ENCODE peak calls at places on chromosome 17, in seven cellular contexts. W is AG09319, P is adrenal gland, A is uterus, L is GM13976, O is lung, D is MM.1S. M is an unnamed sample.

GRCh38 chr17:50634123-50634914 is at the start of gene ABCC3:
- DNase-seq in W (no peak), P (peak; percentile 86), A (peak; percentile 54), L (no peak), O (peak; percentile 64), D (no peak), M (no peak)

GRCh38 chr17:41602524-41602923 is 10.0 kb downstream of the KRT16 start:
- DNase-seq in W (no peak), P (no peak), A (no peak), L (no peak), O (no peak), D (no peak), M (no peak)

GRCh38 chr17:37261286-37261685 is 114.5 kb upstream of the C17orf78 start:
- DNase-seq in W (peak; percentile 37), P (no peak), A (no peak), L (no peak), O (no peak), D (no peak), M (no peak)

GRCh38 chr17:80871341-80871740 is 120.3 kb upstream of the CHMP6 start:
- DNase-seq in W (no peak), P (no peak), A (no peak), L (no peak), O (no peak), D (peak; percentile 28), M (no peak)

GRCh38 chr17:74923538-74924249 is 379 bp upstream of the OTOP2 start:
- DNase-seq in W (no peak), P (peak; percentile 81), A (peak; percentile 62), L (peak; percentile 93), O (peak; percentile 65), D (peak; percentile 20), M (peak; percentile 90)

GRCh38 chr17:28720247-28720996 is 637 bp downstream of the RPL23A start:
- DNase-seq in W (no peak), P (no peak), A (no peak), L (no peak), O (no peak), D (peak; percentile 58), M (no peak)

GRCh38 chr17:51445934-51446333 is 185.6 kb downstream of the UTP18 start:
- DNase-seq in W (no peak), P (no peak), A (no peak), L (no peak), O (no peak), D (no peak), M (peak; percentile 59)

GRCh38 chr17:32111141-32111771 is 31.0 kb upstream of the RHOT1 start:
- DNase-seq in W (peak; percentile 42), P (peak; percentile 57), A (peak; percentile 63), L (peak; percentile 45), O (peak; percentile 36), D (no peak), M (peak; percentile 87)

GRCh38 chr17:70405492-70406220 is 236.3 kb downstream of the KCNJ2 start:
- DNase-seq in W (peak; percentile 65), P (peak; percentile 13), A (no peak), L (no peak), O (no peak), D (peak; percentile 17), M (no peak)

GRCh38 chr17:34840758-34841157 is 120.5 kb downstream of the CCT6B start:
- DNase-seq in W (no peak), P (no peak), A (no peak), L (peak; percentile 30), O (no peak), D (peak; percentile 41), M (no peak)

GRCh38 chr17:34837796-34838195 is 123.5 kb downstream of the CCT6B start:
- DNase-seq in W (no peak), P (no peak), A (no peak), L (no peak), O (no peak), D (no peak), M (no peak)

GRCh38 chr17:34842235-34842634 is 119.0 kb downstream of the CCT6B start:
- DNase-seq in W (no peak), P (no peak), A (no peak), L (no peak), O (no peak), D (no peak), M (no peak)

GRCh38 chr17:34843682-34844081 is 117.6 kb downstream of the CCT6B start:
- DNase-seq in W (no peak), P (no peak), A (no peak), L (no peak), O (no peak), D (no peak), M (no peak)

GRCh38 chr17:34841467-34841866 is 119.8 kb downstream of the CCT6B start:
- DNase-seq in W (no peak), P (no peak), A (no peak), L (no peak), O (no peak), D (no peak), M (no peak)
- TF ChIP-seq CTCF in W (no peak), P (no peak), A (no peak), L (no peak), O (no peak), D (no peak), M (no peak)

GRCh38 chr17:46822388-46822921 is 4.0 kb upstream of the WNT3 start:
- DNase-seq in W (no peak), P (no peak), A (no peak), L (peak; percentile 70), O (peak; percentile 34), D (peak; percentile 27), M (no peak)
- TF ChIP-seq CTCF in W (peak; percentile 52), P (peak; percentile 36), A (no peak), L (peak; percentile 69), O (no peak), D (peak; percentile 75), M (peak; percentile 44)

GRCh38 chr17:14200354-14200753 is 36.3 kb downstream of the CDRT15 start:
- DNase-seq in W (no peak), P (no peak), A (no peak), L (no peak), O (no peak), D (no peak), M (peak; percentile 19)

GRCh38 chr17:14196337-14196997 is 40.2 kb downstream of the CDRT15 start:
- DNase-seq in W (no peak), P (no peak), A (no peak), L (no peak), O (no peak), D (no peak), M (peak; percentile 21)

GRCh38 chr17:14198575-14198974 is 38.1 kb downstream of the CDRT15 start:
- DNase-seq in W (no peak), P (no peak), A (no peak), L (no peak), O (no peak), D (no peak), M (no peak)

GRCh38 chr17:14197582-14197981 is 39.1 kb downstream of the CDRT15 start:
- DNase-seq in W (no peak), P (no peak), A (no peak), L (no peak), O (no peak), D (no peak), M (no peak)

GRCh38 chr17:14198013-14198412 is 38.6 kb downstream of the CDRT15 start:
- DNase-seq in W (no peak), P (no peak), A (no peak), L (no peak), O (peak; percentile 65), D (no peak), M (peak; percentile 17)
- TF ChIP-seq CTCF in W (no peak), P (no peak), A (no peak), L (no peak), O (no peak), D (no peak), M (no peak)

GRCh38 chr17:73713136-73713535 is 68.9 kb upstream of the SDK2 start:
- DNase-seq in W (no peak), P (no peak), A (no peak), L (no peak), O (no peak), D (no peak), M (no peak)
- TF ChIP-seq CTCF in W (no peak), P (no peak), A (no peak), L (no peak), O (no peak), D (no peak), M (no peak)

GRCh38 chr17:8121531-8122390 is 2.1 kb downstream of the HES7 start:
- DNase-seq in W (no peak), P (no peak), A (peak; percentile 67), L (peak; percentile 77), O (no peak), D (peak; percentile 62), M (peak; percentile 90)
- TF ChIP-seq CTCF in W (peak; percentile 37), P (no peak), A (peak; percentile 48), L (peak; percentile 90), O (peak; percentile 19), D (peak; percentile 56), M (peak; percentile 64)

DNA sequence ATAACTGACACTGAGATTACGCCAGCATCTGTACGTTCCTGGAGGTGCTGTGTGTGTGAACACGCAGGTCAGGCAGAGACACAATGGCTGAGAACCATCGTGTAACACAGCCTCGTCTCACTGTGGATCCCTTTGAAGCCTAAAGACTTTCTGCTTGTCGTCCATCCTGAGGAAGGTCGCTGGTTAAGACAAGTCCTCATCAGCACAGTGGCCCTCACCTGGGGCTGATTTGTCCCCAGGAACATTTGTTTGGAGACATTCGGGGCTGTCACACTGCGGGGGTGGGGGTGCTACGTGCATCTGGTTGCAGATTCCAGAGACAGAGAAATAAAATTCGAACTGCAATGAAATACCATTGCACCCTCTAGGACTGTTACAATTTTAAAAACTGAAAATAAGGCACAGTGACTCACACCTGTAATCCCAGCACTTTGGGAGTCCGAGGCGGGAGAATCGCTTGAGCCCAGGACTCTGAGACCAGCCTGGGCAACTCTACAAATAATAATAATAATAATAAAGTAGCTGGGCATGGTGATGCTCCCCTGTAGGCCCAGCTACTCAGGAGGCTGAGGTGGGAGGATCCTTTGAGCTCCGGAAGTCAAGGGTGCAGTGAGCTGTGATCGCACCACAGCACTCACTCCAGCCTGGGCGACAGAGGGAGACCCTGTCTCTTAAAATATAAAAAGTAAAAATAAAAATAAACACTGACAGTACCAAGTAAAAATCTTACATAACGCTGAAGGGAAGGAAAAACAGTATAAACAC is 112.0 kb upstream of the METRNL start:
- DNase-seq in W (no peak), P (no peak), A (no peak), L (no peak), O (no peak), D (no peak), M (no peak)
- TF ChIP-seq CTCF in W (no peak), P (no peak), A (no peak), L (no peak), O (no peak), D (no peak), M (no peak)